ENCODE peak calls at places on chromosome 12, in five cellular contexts. One of them, this sample, is unnamed. For H3K36me3, the result is how much of the 10 kb centered on the place peaks cover.

GRCh38 chr12:24754690-24755638 is 193.9 kb downstream of the BCAT1 start:
- DNase-seq in Peyer's patch: no peak
- DNase-seq in transverse colon: no peak
- DNase-seq in heart left ventricle: no peak
- DNase-seq in esophagus muscularis mucosa: no peak
- DNase-seq in this sample: no peak

GRCh38 chr12:18861287-18861858 is 123.5 kb downstream of the CAPZA3 start:
- DNase-seq in Peyer's patch: no peak
- DNase-seq in transverse colon: no peak
- DNase-seq in heart left ventricle: no peak
- DNase-seq in esophagus muscularis mucosa: no peak
- DNase-seq in this sample: no peak

GRCh38 chr12:115103884-115104883 is 420.2 kb upstream of the TBX3 start:
- DNase-seq in Peyer's patch: no peak
- DNase-seq in transverse colon: no peak
- DNase-seq in heart left ventricle: peak
- DNase-seq in esophagus muscularis mucosa: no peak
- DNase-seq in this sample: peak

GRCh38 chr12:2638273-2639019 is 156.3 kb upstream of the FKBP4 start:
- DNase-seq in Peyer's patch: peak
- DNase-seq in transverse colon: no peak
- DNase-seq in heart left ventricle: no peak
- DNase-seq in esophagus muscularis mucosa: no peak
- DNase-seq in this sample: no peak

GRCh38 chr12:100229036-100229635 is 28.5 kb downstream of the ACTR6 start:
- DNase-seq in Peyer's patch: no peak
- DNase-seq in transverse colon: no peak
- DNase-seq in heart left ventricle: no peak
- DNase-seq in esophagus muscularis mucosa: no peak
- DNase-seq in this sample: no peak

GRCh38 chr12:65209655-65210043 is 40.3 kb downstream of the LEMD3 start:
- DNase-seq in Peyer's patch: no peak
- DNase-seq in transverse colon: no peak
- DNase-seq in heart left ventricle: no peak
- DNase-seq in esophagus muscularis mucosa: no peak
- DNase-seq in this sample: no peak

GRCh38 chr12:46430340-46430948 is 57.9 kb upstream of the SLC38A2 start:
- DNase-seq in Peyer's patch: peak
- DNase-seq in transverse colon: no peak
- DNase-seq in heart left ventricle: no peak
- DNase-seq in esophagus muscularis mucosa: no peak
- DNase-seq in this sample: no peak

GRCh38 chr12:106341086-106341879 is 16.3 kb upstream of the POLR3B start:
- DNase-seq in Peyer's patch: no peak
- DNase-seq in transverse colon: no peak
- DNase-seq in heart left ventricle: peak
- DNase-seq in esophagus muscularis mucosa: no peak
- DNase-seq in this sample: no peak

GRCh38 chr12:103905730-103906349 is 24.4 kb upstream of the HSP90B1 start:
- DNase-seq in Peyer's patch: no peak
- DNase-seq in transverse colon: no peak
- DNase-seq in heart left ventricle: no peak
- DNase-seq in esophagus muscularis mucosa: no peak
- DNase-seq in this sample: no peak

GRCh38 chr12:132327351-132328171 is 1.8 kb downstream of the GALNT9 start:
- DNase-seq in Peyer's patch: no peak
- DNase-seq in transverse colon: peak
- DNase-seq in heart left ventricle: peak
- DNase-seq in esophagus muscularis mucosa: no peak
- DNase-seq in this sample: peak

GRCh38 chr12:24719293-24719721 is 229.6 kb downstream of the BCAT1 start:
- DNase-seq in Peyer's patch: no peak
- DNase-seq in transverse colon: no peak
- DNase-seq in heart left ventricle: no peak
- DNase-seq in esophagus muscularis mucosa: no peak
- DNase-seq in this sample: no peak

GRCh38 chr12:65630555-65630954 is 193.7 kb upstream of the HMGA2 start:
- DNase-seq in Peyer's patch: no peak
- DNase-seq in transverse colon: no peak
- DNase-seq in heart left ventricle: no peak
- DNase-seq in esophagus muscularis mucosa: no peak
- DNase-seq in this sample: no peak

GRCh38 chr12:97837401-97837800 is 374.8 kb downstream of the RMST start:
- DNase-seq in Peyer's patch: no peak
- DNase-seq in transverse colon: no peak
- DNase-seq in heart left ventricle: no peak
- DNase-seq in esophagus muscularis mucosa: no peak
- DNase-seq in this sample: no peak

GRCh38 chr12:122743895-122744525 is 8.6 kb upstream of the DENR start:
- DNase-seq in Peyer's patch: peak
- DNase-seq in transverse colon: peak
- DNase-seq in heart left ventricle: no peak
- DNase-seq in esophagus muscularis mucosa: no peak
- DNase-seq in this sample: no peak

GRCh38 chr12:104456417-104456949 is at the start of gene CHST11:
- DNase-seq in Peyer's patch: peak
- DNase-seq in transverse colon: peak
- DNase-seq in heart left ventricle: peak
- DNase-seq in esophagus muscularis mucosa: peak
- DNase-seq in this sample: peak

GRCh38 chr12:132389066-132389465 is 59.7 kb upstream of the GALNT9 start:
- DNase-seq in Peyer's patch: peak
- DNase-seq in transverse colon: no peak
- DNase-seq in heart left ventricle: peak
- DNase-seq in esophagus muscularis mucosa: no peak
- DNase-seq in this sample: no peak

GRCh38 chr12:2615665-2616387 is 178.9 kb upstream of the FKBP4 start:
- DNase-seq in Peyer's patch: no peak
- DNase-seq in transverse colon: no peak
- DNase-seq in heart left ventricle: peak
- DNase-seq in esophagus muscularis mucosa: no peak
- DNase-seq in this sample: peak

GRCh38 chr12:104480826-104481457 is 24.2 kb downstream of the CHST11 start:
- DNase-seq in Peyer's patch: peak
- DNase-seq in transverse colon: peak
- DNase-seq in heart left ventricle: peak
- DNase-seq in esophagus muscularis mucosa: no peak
- DNase-seq in this sample: peak

GRCh38 chr12:119710941-119711551 is 43.1 kb downstream of the PRKAB1 start:
- DNase-seq in Peyer's patch: no peak
- DNase-seq in transverse colon: no peak
- DNase-seq in heart left ventricle: no peak
- DNase-seq in esophagus muscularis mucosa: no peak
- DNase-seq in this sample: no peak

GRCh38 chr12:88553941-88554658 is 26.2 kb downstream of the KITLG start:
- DNase-seq in Peyer's patch: no peak
- DNase-seq in transverse colon: no peak
- DNase-seq in heart left ventricle: no peak
- DNase-seq in esophagus muscularis mucosa: no peak
- DNase-seq in this sample: peak

GRCh38 chr12:95412826-95413311 is 61.1 kb upstream of the METAP2 start:
- DNase-seq in Peyer's patch: no peak
- DNase-seq in transverse colon: no peak
- DNase-seq in heart left ventricle: no peak
- DNase-seq in esophagus muscularis mucosa: no peak
- DNase-seq in this sample: no peak

GRCh38 chr12:6265038-6265405 is 45.5 kb upstream of the PLEKHG6 start:
- DNase-seq in Peyer's patch: no peak
- DNase-seq in transverse colon: no peak
- DNase-seq in heart left ventricle: no peak
- DNase-seq in esophagus muscularis mucosa: no peak
- DNase-seq in this sample: no peak

GRCh38 chr12:76883826-76884225 is 5.0 kb upstream of the CSRP2 start:
- DNase-seq in Peyer's patch: no peak
- DNase-seq in transverse colon: no peak
- DNase-seq in heart left ventricle: peak
- DNase-seq in esophagus muscularis mucosa: no peak
- DNase-seq in this sample: no peak

GRCh38 chr12:41536813-41537490 is 348.8 kb downstream of the PDZRN4 start:
- DNase-seq in Peyer's patch: no peak
- DNase-seq in transverse colon: no peak
- DNase-seq in heart left ventricle: no peak
- DNase-seq in esophagus muscularis mucosa: no peak
- DNase-seq in this sample: no peak

GRCh38 chr12:48788852-48789775 is at the start of gene ADCY6:
- DNase-seq in Peyer's patch: peak
- DNase-seq in transverse colon: peak
- DNase-seq in heart left ventricle: peak
- DNase-seq in esophagus muscularis mucosa: no peak
- DNase-seq in this sample: peak

GRCh38 chr12:84056-84455 is 17.5 kb downstream of the IQSEC3 start:
- DNase-seq in Peyer's patch: no peak
- DNase-seq in transverse colon: no peak
- DNase-seq in heart left ventricle: no peak
- DNase-seq in esophagus muscularis mucosa: no peak
- DNase-seq in this sample: peak

GRCh38 chr12:44000309-44000952 is 164.6 kb downstream of the TMEM117 start:
- DNase-seq in Peyer's patch: peak
- DNase-seq in transverse colon: no peak
- DNase-seq in heart left ventricle: no peak
- DNase-seq in esophagus muscularis mucosa: no peak
- DNase-seq in this sample: peak

GRCh38 chr12:39440781-39441180 is 2.1 kb downstream of the KIF21A start:
- DNase-seq in Peyer's patch: no peak
- DNase-seq in transverse colon: no peak
- DNase-seq in heart left ventricle: no peak
- DNase-seq in esophagus muscularis mucosa: no peak
- DNase-seq in this sample: peak

GRCh38 chr12:106137456-106138278 is 1.1 kb downstream of the NUAK1 start:
- DNase-seq in Peyer's patch: no peak
- DNase-seq in transverse colon: no peak
- DNase-seq in heart left ventricle: peak
- DNase-seq in esophagus muscularis mucosa: no peak
- DNase-seq in this sample: peak

GRCh38 chr12:50603817-50604639 is 99.2 kb downstream of the DIP2B start:
- DNase-seq in Peyer's patch: no peak
- DNase-seq in transverse colon: no peak
- DNase-seq in heart left ventricle: no peak
- DNase-seq in esophagus muscularis mucosa: no peak
- DNase-seq in this sample: peak

GRCh38 chr12:131675126-131676080 is 35.5 kb upstream of the SFSWAP start:
- DNase-seq in Peyer's patch: no peak
- DNase-seq in transverse colon: no peak
- DNase-seq in heart left ventricle: no peak
- DNase-seq in esophagus muscularis mucosa: no peak
- DNase-seq in this sample: no peak

GRCh38 chr12:13173012-13173441 is 23.5 kb upstream of the EMP1 start:
- DNase-seq in Peyer's patch: no peak
- DNase-seq in transverse colon: no peak
- DNase-seq in heart left ventricle: no peak
- DNase-seq in esophagus muscularis mucosa: peak
- DNase-seq in this sample: no peak

GRCh38 chr12:22307811-22308210 is 26.7 kb downstream of the ST8SIA1 start:
- DNase-seq in Peyer's patch: no peak
- DNase-seq in transverse colon: no peak
- DNase-seq in heart left ventricle: no peak
- DNase-seq in esophagus muscularis mucosa: no peak
- DNase-seq in this sample: no peak

GRCh38 chr12:56098592-56098991 is 5.8 kb upstream of the PA2G4 start:
- DNase-seq in Peyer's patch: no peak
- DNase-seq in transverse colon: no peak
- DNase-seq in heart left ventricle: no peak
- DNase-seq in esophagus muscularis mucosa: no peak
- DNase-seq in this sample: no peak
- H3K36me3 ChIP-seq in Peyer's patch: half or more
- H3K36me3 ChIP-seq in transverse colon: under half
- H3K36me3 ChIP-seq in heart left ventricle: under half
- H3K36me3 ChIP-seq in esophagus muscularis mucosa: under half
- H3K36me3 ChIP-seq in this sample: under half

GRCh38 chr12:58041441-58041840 is 100.1 kb downstream of the ATP23 start:
- DNase-seq in Peyer's patch: no peak
- DNase-seq in transverse colon: no peak
- DNase-seq in heart left ventricle: no peak
- DNase-seq in esophagus muscularis mucosa: no peak
- DNase-seq in this sample: no peak

GRCh38 chr12:58046281-58046680 is 104.9 kb downstream of the ATP23 start:
- DNase-seq in Peyer's patch: no peak
- DNase-seq in transverse colon: no peak
- DNase-seq in heart left ventricle: no peak
- DNase-seq in esophagus muscularis mucosa: no peak
- DNase-seq in this sample: no peak

GRCh38 chr12:58044966-58045365 is 103.6 kb downstream of the ATP23 start:
- DNase-seq in Peyer's patch: no peak
- DNase-seq in transverse colon: no peak
- DNase-seq in heart left ventricle: no peak
- DNase-seq in esophagus muscularis mucosa: no peak
- DNase-seq in this sample: no peak
- TF ChIP-seq POLR2A in Peyer's patch: no peak
- TF ChIP-seq POLR2A in transverse colon: no peak
- TF ChIP-seq POLR2A in heart left ventricle: no peak
- TF ChIP-seq POLR2A in esophagus muscularis mucosa: no peak
- TF ChIP-seq POLR2A in this sample: no peak

GRCh38 chr12:68157295-68157871 is 2.2 kb downstream of the IFNG start:
- DNase-seq in Peyer's patch: no peak
- DNase-seq in transverse colon: no peak
- DNase-seq in heart left ventricle: no peak
- DNase-seq in esophagus muscularis mucosa: no peak
- DNase-seq in this sample: no peak

GRCh38 chr12:68154768-68155167 is 4.8 kb downstream of the IFNG start:
- DNase-seq in Peyer's patch: no peak
- DNase-seq in transverse colon: no peak
- DNase-seq in heart left ventricle: no peak
- DNase-seq in esophagus muscularis mucosa: no peak
- DNase-seq in this sample: no peak

GRCh38 chr12:68162374-68162773 is 2.8 kb upstream of the IFNG start:
- DNase-seq in Peyer's patch: no peak
- DNase-seq in transverse colon: no peak
- DNase-seq in heart left ventricle: no peak
- DNase-seq in esophagus muscularis mucosa: no peak
- DNase-seq in this sample: no peak

GRCh38 chr12:68159681-68160304 is at the start of gene IFNG:
- DNase-seq in Peyer's patch: no peak
- DNase-seq in transverse colon: no peak
- DNase-seq in heart left ventricle: no peak
- DNase-seq in esophagus muscularis mucosa: no peak
- DNase-seq in this sample: no peak

GRCh38 chr12:68158427-68158826 is 1.1 kb downstream of the IFNG start:
- DNase-seq in Peyer's patch: no peak
- DNase-seq in transverse colon: no peak
- DNase-seq in heart left ventricle: no peak
- DNase-seq in esophagus muscularis mucosa: no peak
- DNase-seq in this sample: no peak
- TF ChIP-seq CTCF in Peyer's patch: peak
- TF ChIP-seq CTCF in transverse colon: peak
- TF ChIP-seq CTCF in heart left ventricle: peak
- TF ChIP-seq CTCF in esophagus muscularis mucosa: no peak
- TF ChIP-seq CTCF in this sample: no peak

DNA sequence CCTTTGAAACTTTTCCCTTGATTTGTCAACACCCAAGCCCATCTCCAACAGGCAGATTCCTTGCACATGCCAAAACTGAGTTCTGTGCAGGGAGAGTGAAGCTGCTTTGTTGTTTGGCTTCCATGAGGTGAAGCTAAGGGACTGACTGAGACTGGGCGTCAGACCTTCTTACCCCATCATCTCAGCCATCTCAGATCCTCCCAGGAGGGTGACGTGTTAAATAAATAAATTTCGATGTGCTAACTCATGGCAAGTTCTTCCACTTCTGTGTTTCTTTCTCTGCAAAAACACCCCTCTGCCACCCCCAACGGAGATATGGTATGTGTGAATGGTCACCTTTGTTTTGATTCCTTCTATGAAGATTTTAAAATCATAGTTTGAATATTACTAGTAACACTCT is 17.8 kb downstream of the UTP20 start:
- DNase-seq in Peyer's patch: no peak
- DNase-seq in transverse colon: no peak
- DNase-seq in heart left ventricle: no peak
- DNase-seq in esophagus muscularis mucosa: no peak
- DNase-seq in this sample: no peak
- H3K36me3 ChIP-seq in Peyer's patch: half or more
- H3K36me3 ChIP-seq in transverse colon: under half
- H3K36me3 ChIP-seq in heart left ventricle: under half
- H3K36me3 ChIP-seq in esophagus muscularis mucosa: half or more
- H3K36me3 ChIP-seq in this sample: under half

This sample was measured in testis.